ENCODE peak calls at places on chromosomes 4 and X, in four cellular contexts. W is neuronal stem cell, L is mesenchymal stem cell, G is H1. Y is an unnamed sample. For H3K4me1, the result is how much of the 10 kb centered on the place peaks cover.

GRCh38 chr4:122963222-122963621 is 40.8 kb upstream of the NUDT6 start:
- DNase-seq in W (no peak), G (no peak), L (peak), Y (no peak)

GRCh38 chr4:159725571-159725970 is 622.7 kb downstream of the RAPGEF2 start:
- DNase-seq in L (no peak), W (no peak), G (no peak), Y (no peak)

GRCh38 chr4:740656-741282 is 35.1 kb downstream of the PCGF3 start:
- DNase-seq in W (no peak), L (peak), G (no peak), Y (no peak)

GRCh38 chr4:102355748-102356147 is 10.5 kb upstream of the SLC39A8 start:
- DNase-seq in W (no peak), G (no peak), L (no peak), Y (no peak)

GRCh38 chr4:163157157-163157556 is 9.5 kb downstream of the NAF1 start:
- DNase-seq in G (no peak), L (peak), W (no peak), Y (no peak)

GRCh38 chr4:67871867-67872266 is 11.9 kb downstream of the TMPRSS11D start:
- DNase-seq in W (no peak), G (no peak), L (peak), Y (no peak)

GRCh38 chrX:140343226-140343873 is 161.5 kb downstream of the SOX3 start:
- DNase-seq in W (no peak), L (no peak), G (no peak), Y (no peak)

GRCh38 chrX:95629737-95630136 is 1054.9 kb upstream of the DIAPH2 start:
- DNase-seq in G (no peak), W (peak), L (no peak), Y (no peak)

GRCh38 chr4:180664766-180665368 is 1578.3 kb upstream of the TENM3 start:
- DNase-seq in L (peak), G (peak), W (peak), Y (peak)

GRCh38 chr4:71255966-71256365 is 82.9 kb upstream of the SLC4A4 start:
- DNase-seq in W (no peak), L (no peak), G (no peak), Y (no peak)

GRCh38 chrX:68999351-68999750 is 165.9 kb downstream of the PJA1 start:
- DNase-seq in G (no peak), W (no peak), L (no peak), Y (no peak)
- H3K4me1 ChIP-seq in G (under half), W (under half), L (under half), Y (under half)

GRCh38 chr4:20857081-20857480 is 156.8 kb downstream of the PACRGL start:
- DNase-seq in W (no peak), L (no peak), G (no peak), Y (no peak)

GRCh38 chr4:20859097-20859781 is 159.0 kb downstream of the PACRGL start:
- DNase-seq in G (no peak), W (no peak), L (no peak), Y (no peak)

DNA sequence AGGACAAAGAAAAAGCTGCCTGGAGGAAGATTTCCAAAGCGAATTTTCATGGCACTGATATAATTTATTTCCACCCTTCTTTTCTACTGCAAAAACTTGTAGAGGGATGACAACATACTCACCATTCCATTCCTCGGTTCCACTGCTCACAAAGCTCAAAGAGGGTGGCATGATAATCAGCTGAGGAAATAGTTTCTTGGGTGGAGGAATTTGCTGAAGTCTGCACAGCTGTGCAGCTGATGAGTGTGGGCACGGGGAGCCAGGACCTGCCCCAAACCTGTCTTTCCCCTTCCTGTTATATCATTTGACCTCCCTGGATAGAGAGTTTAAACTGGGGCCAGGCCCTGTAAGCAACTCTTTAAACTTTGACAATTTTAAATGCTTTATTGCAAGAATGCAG is 160.6 kb downstream of the PACRGL start:
- DNase-seq in G (no peak), W (no peak), L (no peak), Y (no peak)
- H2BK12ac ChIP-seq in G (no peak), W (no peak), L (no peak), Y (no peak)

DNA sequence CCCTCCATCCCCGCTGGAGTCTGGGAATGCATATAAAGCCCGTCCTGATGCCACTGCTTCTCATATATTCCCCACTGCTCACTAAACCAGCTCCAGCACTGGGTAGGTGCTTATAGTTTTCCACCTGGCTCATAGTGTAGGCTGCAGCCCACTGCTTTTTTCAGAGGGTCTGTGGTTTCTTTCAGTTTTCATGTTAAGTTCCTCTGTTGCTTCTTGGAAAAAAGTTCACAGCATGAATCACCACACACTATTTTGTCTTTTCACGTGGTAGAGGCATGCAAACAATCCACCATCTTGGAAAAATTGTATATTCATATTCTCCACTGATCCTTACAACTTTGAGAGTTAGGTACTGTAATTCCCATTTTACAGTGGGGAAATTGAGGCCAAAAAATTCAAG is 39.4 kb downstream of the DCLK2 start:
- DNase-seq in G (no peak), W (no peak), L (no peak), Y (no peak)
- H2BK15ac ChIP-seq in G (no peak), W (no peak), L (peak), Y (no peak)

GRCh38 chrX:66050140-66050569 is 10.3 kb upstream of the VSIG4 start:
- DNase-seq in W (no peak), G (no peak), L (no peak), Y (no peak)
- H3K4me1 ChIP-seq in W (under half), G (under half), L (under half), Y (under half)

GRCh38 chr4:168607215-168607614 is 110.4 kb downstream of the PALLD start:
- DNase-seq in G (no peak), L (no peak), W (no peak), Y (no peak)

GRCh38 chr4:168608771-168609170 is 111.9 kb downstream of the PALLD start:
- DNase-seq in W (no peak), G (no peak), L (no peak), Y (no peak)

GRCh38 chr4:168601899-168602298 is 105.0 kb downstream of the PALLD start:
- DNase-seq in W (no peak), G (no peak), L (no peak), Y (no peak)

GRCh38 chr4:168604496-168605373 is 107.9 kb downstream of the PALLD start:
- DNase-seq in W (peak), L (peak), G (no peak), Y (no peak)

DNA sequence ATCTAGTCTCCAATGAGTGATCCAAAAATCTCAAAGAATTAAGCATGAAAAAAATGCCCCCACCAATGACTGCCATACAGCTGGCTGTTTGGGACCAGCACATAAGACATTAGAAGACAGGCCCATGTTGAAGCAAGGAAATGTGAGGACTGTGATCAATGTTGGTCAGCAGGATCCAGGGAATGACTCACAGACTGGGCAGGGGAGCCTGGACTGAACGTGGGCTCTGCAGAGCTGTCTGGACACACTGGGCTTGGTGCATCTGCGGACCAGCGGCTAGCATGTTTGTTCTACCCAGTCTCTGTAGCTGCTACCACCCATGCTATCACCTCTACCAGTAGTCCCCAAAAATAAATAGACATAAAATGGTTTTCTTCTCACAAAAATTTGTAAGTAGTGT is 108.6 kb downstream of the PALLD start:
- DNase-seq in G (no peak), W (peak), L (peak), Y (no peak)
- H2BK12ac ChIP-seq in G (no peak), W (peak), L (no peak), Y (no peak)